ENCODE peak calls at places on chromosomes 7 and 10, in five cellular contexts. T is dorsolateral prefrontal cortex, N is RWPE2, P is osteoblast, H is pancreas. F is an unnamed sample.

GRCh38 chr7:98232799-98233198 is 19.2 kb downstream of the TECPR1 start:
- DNase-seq in T (no peak), N (no peak), P (peak; percentile 66), H (no peak), F (no peak)

GRCh38 chr10:103781329-103782061 is 73.9 kb downstream of the SH3PXD2A start:
- DNase-seq in T (no peak), N (no peak), P (peak; percentile 98), H (no peak), F (peak; percentile 97)

GRCh38 chr7:95927781-95928180 is 155.4 kb downstream of the DYNC1I1 start:
- DNase-seq in T (peak; percentile 55), N (no peak), P (no peak), H (no peak), F (no peak)

GRCh38 chr7:92880212-92881090 is 44.1 kb upstream of the CDK6 start:
- DNase-seq in T (no peak), N (no peak), P (peak; percentile 63), H (no peak), F (peak; percentile 22)

GRCh38 chr7:148987751-148988512 is 40.4 kb downstream of the PDIA4 start:
- DNase-seq in T (no peak), N (no peak), P (peak; percentile 73), H (peak; percentile 31), F (peak; percentile 40)

GRCh38 chr7:85686410-85687181 is 499.7 kb upstream of the SEMA3D start:
- DNase-seq in T (no peak), N (no peak), P (no peak), H (no peak), F (no peak)

GRCh38 chr7:40760293-40760964 is 625.6 kb downstream of the SUGCT start:
- DNase-seq in T (no peak), N (no peak), P (no peak), H (no peak), F (peak; percentile 33)

GRCh38 chr7:137996386-137996851 is 5.5 kb downstream of the CREB3L2 start:
- DNase-seq in T (peak; percentile 24), N (no peak), P (no peak), H (no peak), F (no peak)

GRCh38 chr10:17980796-17981195 is 29.1 kb downstream of the SLC39A12 start:
- DNase-seq in T (no peak), N (no peak), P (no peak), H (no peak), F (no peak)

GRCh38 chr10:92126100-92126650 is 164.7 kb downstream of the CPEB3 start:
- DNase-seq in T (no peak), N (no peak), P (no peak), H (no peak), F (peak; percentile 56)

GRCh38 chr7:115359919-115360318 is 438.0 kb downstream of the MDFIC start:
- DNase-seq in T (no peak), N (no peak), P (no peak), H (no peak), F (peak; percentile 14)

GRCh38 chr7:4744391-4745264 is 30.8 kb upstream of the AP5Z1 start:
- DNase-seq in T (peak; percentile 99), N (peak; percentile 100), P (peak; percentile 99), H (peak; percentile 97), F (peak; percentile 100)

GRCh38 chr10:103153302-103153759 is 39.7 kb downstream of the NT5C2 start:
- DNase-seq in T (peak; percentile 37), N (no peak), P (no peak), H (no peak), F (no peak)

GRCh38 chr7:20033621-20034200 is 183.5 kb downstream of the MACC1 start:
- DNase-seq in T (no peak), N (no peak), P (no peak), H (no peak), F (peak; percentile 10)

GRCh38 chr10:16887565-16887964 is 70.3 kb upstream of the RSU1 start:
- DNase-seq in T (no peak), N (no peak), P (no peak), H (no peak), F (peak; percentile 2)

GRCh38 chr10:90751107-90751997 is 106.5 kb downstream of the HTR7 start:
- DNase-seq in T (peak; percentile 7), N (no peak), P (peak; percentile 39), H (peak; percentile 45), F (peak; percentile 70)

DNA sequence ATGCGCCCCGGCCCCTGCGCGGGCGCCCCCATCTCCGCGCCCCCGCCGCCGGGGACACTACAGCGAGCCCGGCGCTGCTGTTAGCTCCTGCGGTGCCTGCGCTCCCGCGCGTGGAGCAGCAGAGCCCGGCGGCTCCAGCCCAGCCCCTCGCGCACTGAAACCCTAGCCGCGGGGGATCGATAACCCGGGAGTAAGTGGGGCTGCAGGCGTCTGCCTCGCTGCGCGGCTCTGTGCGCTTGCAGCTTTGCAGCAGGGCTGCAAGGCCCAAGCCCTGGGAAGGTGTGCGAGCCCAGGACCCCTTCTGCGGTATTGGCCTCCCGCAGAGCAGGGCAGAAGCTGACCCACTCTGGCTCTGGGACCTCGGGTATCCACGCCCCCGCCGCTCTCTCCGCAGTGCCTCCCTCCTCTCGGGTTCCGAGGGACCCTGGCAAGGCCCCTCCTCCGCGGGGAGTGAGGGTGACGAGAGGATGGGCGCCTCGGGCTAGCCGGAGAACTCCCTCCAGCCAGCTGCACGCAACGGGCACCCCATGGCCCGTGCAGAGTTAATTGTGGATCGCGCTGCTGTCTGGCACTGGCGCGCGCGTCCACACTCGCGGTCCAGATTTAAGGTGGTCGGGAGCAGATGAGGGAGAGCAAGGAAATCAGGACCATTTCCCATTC is 2.2 kb downstream of the SHH start:
- DNase-seq in T (no peak), N (no peak), P (peak; percentile 79), H (no peak), F (no peak)
- H3K4me3 ChIP-seq in T (peak overlapping the region; percentile 52), N (no peak overlapping the region), P (no peak overlapping the region), H (peak overlapping the region; percentile 38), F (no peak overlapping the region)

DNA sequence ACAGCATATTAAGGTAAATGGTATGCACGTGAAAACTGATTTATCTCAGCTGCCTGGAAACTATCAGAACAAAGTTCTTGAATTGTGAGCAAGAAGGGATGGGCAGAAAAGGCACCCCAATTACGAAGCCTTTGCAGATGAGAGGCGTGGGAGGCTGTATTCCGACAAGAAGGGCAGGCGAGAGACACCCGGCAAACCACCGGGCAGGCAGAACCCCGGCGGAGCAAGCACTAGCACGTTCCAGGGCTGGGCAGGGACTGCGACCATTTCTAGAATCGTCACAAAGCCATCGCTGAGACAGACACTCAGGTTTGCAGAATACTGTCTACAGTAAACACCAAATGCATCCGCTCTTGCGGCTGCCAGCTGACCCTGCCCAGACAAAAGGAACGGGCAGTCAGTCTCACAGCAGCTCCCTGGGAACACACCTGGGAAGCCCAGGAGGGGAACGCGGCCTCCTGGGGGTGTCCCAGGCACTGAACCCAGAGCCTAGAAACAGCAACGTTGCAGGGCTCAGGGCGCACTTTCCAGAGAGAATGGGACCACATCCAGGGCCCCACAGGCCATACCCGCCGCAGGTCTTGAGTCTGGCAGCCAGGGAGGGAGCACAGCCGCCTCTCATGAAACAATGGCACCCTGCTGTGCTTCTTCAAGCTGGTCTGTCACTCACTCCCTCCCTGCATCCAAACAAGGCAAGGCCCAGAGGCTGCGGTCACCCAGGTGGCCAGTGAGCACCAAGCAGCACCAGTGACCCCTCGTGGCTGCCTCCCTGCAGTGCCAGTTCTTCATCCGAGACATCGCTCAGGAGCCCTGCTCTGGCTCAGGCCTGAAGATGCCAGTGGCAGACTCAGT is 261.9 kb downstream of the PTPRN2 start:
- DNase-seq in T (peak; percentile 81), N (no peak), P (peak; percentile 62), H (no peak), F (peak; percentile 87)
- TF ChIP-seq CTCF in T (peak; percentile 40), N (no peak), P (no peak), H (no peak), F (peak; percentile 62)

GRCh38 chr10:69181433-69181832 is 1.4 kb downstream of the SUPV3L1 start:
- DNase-seq in T (no peak), N (no peak), P (no peak), H (no peak), F (peak; percentile 52)
- H3K4me3 ChIP-seq in T (peak overlapping the region; percentile 100), N (peak overlapping the region; percentile 92), P (peak overlapping the region; percentile 100), H (peak overlapping the region; percentile 98), F (peak overlapping the region; percentile 99)

GRCh38 chr7:99631311-99632109 is 14.8 kb downstream of the ZSCAN25 start:
- DNase-seq in T (no peak), N (no peak), P (peak; percentile 67), H (peak; percentile 46), F (peak; percentile 88)
- TF ChIP-seq CTCF in T (peak; percentile 11), N (peak; percentile 59), P (peak; percentile 60), H (peak; percentile 13), F (peak; percentile 56)

GRCh38 chr10:84360634-84361365 is 32.4 kb downstream of the CCSER2 start:
- DNase-seq in T (no peak), N (no peak), P (no peak), H (no peak), F (no peak)
- H3K4me3 ChIP-seq in T (peak overlapping the region; percentile 28), N (peak overlapping the region; percentile 23), P (peak overlapping the region; percentile 70), H (no peak overlapping the region), F (peak overlapping the region; percentile 17)

GRCh38 chr7:93992423-93993110 is 11.6 kb downstream of the BET1 start:
- DNase-seq in T (no peak), N (no peak), P (no peak), H (no peak), F (peak; percentile 38)
- TF ChIP-seq CTCF in T (no peak), N (no peak), P (no peak), H (no peak), F (no peak)

F was measured in epithelial cell of esophagus.